ENCODE peak calls at places on chromosome 10, in five cellular contexts. A, B, V, H and W are unnamed samples. For H3K36me3, the result is how much of the 10 kb centered on the place peaks cover.

GRCh38 chr10:51377070-51377931 is 303.0 kb downstream of the PRKG1 start:
- DNase-seq in A (no peak), V (no peak), H (no peak), B (no peak), W (no peak)

GRCh38 chr10:7610651-7611389 is 55.9 kb downstream of the ITIH5 start:
- DNase-seq in B (peak), A (peak), V (no peak), H (peak), W (peak)

GRCh38 chr10:82150123-82150900 is 275.3 kb downstream of the NRG3 start:
- DNase-seq in B (no peak), H (no peak), V (peak), A (no peak), W (no peak)

GRCh38 chr10:125479059-125479458 is 203.9 kb downstream of the TEX36 start:
- DNase-seq in H (no peak), V (no peak), A (no peak), B (no peak), W (no peak)

GRCh38 chr10:3185386-3185785 is 12.8 kb upstream of the PITRM1 start:
- DNase-seq in V (no peak), B (no peak), H (no peak), A (no peak), W (no peak)

GRCh38 chr10:5551531-5552375 is 27.0 kb downstream of the CALML3 start:
- DNase-seq in H (peak), B (peak), A (no peak), V (peak), W (no peak)

GRCh38 chr10:114603943-114604342 is 54.1 kb downstream of the ABLIM1 start:
- DNase-seq in H (no peak), A (no peak), B (no peak), V (no peak), W (no peak)

GRCh38 chr10:101513733-101514132 is 74.3 kb downstream of the POLL start:
- DNase-seq in H (no peak), A (no peak), B (no peak), V (no peak), W (no peak)

GRCh38 chr10:131911451-131911850 is 10.6 kb downstream of the PPP2R2D start:
- DNase-seq in A (no peak), B (no peak), V (no peak), H (no peak), W (peak)

GRCh38 chr10:80199828-80200227 is 5.5 kb downstream of the ANXA11 start:
- DNase-seq in V (no peak), A (peak), H (no peak), B (peak), W (no peak)
- TF ChIP-seq CTCF in V (no peak), A (peak), H (peak), B (peak), W (no peak)

GRCh38 chr10:1116696-1117254 is 60.6 kb downstream of the WDR37 start:
- DNase-seq in V (no peak), B (no peak), A (no peak), H (no peak), W (no peak)
- H3K36me3 ChIP-seq in V (under half), B (half or more), A (under half), H (half or more), W (under half)

GRCh38 chr10:69616358-69616757 is 13.7 kb upstream of the FAM241B start:
- DNase-seq in V (no peak), H (no peak), B (no peak), A (no peak), W (no peak)
- TF ChIP-seq CTCF in V (no peak), H (no peak), B (no peak), A (no peak), W (no peak)

GRCh38 chr10:28604567-28605536 is 71.9 kb downstream of the WAC start:
- DNase-seq in H (no peak), V (no peak), B (no peak), A (no peak), W (no peak)
- H3K36me3 ChIP-seq in H (under half), V (under half), B (under half), A (under half), W (under half)